ENCODE peak calls at places on chromosomes 2 and 18, in eight cellular contexts. D, E, V, G, M, A, K and F are unnamed samples.

GRCh38 chr2:108637304-108637669 is 82.0 kb upstream of the RANBP2 start:
- DNase-seq in D (peak), E (peak), V (peak), G (no peak), M (no peak), A (peak), K (no peak), F (no peak)

GRCh38 chr2:207135340-207135739 is 30.4 kb downstream of the KLF7 start:
- DNase-seq in D (no peak), E (peak), V (no peak), G (no peak), M (peak), A (no peak), K (no peak), F (no peak)

GRCh38 chr2:174654429-174654941 is 56.9 kb upstream of the WIPF1 start:
- DNase-seq in D (no peak), E (peak), V (no peak), G (no peak), M (no peak), A (no peak), K (no peak), F (no peak)

GRCh38 chr2:223626713-223627112 is 24.6 kb upstream of the SCG2 start:
- DNase-seq in D (no peak), E (peak), V (no peak), G (no peak), M (no peak), A (peak), K (no peak), F (peak)

GRCh38 chr2:157777425-157777824 is 98.7 kb downstream of the ACVR1 start:
- DNase-seq in D (no peak), E (no peak), V (peak), G (peak), M (peak), A (peak), K (no peak), F (peak)

GRCh38 chr18:39414009-39414700 is 1848.6 kb upstream of the CELF4 start:
- DNase-seq in D (no peak), E (peak), V (no peak), G (no peak), M (peak), A (peak), K (no peak), F (peak)

GRCh38 chr2:142588269-142588668 is 289.2 kb upstream of the KYNU start:
- DNase-seq in D (no peak), E (no peak), V (no peak), G (no peak), M (no peak), A (no peak), K (no peak), F (peak)

GRCh38 chr2:119753041-119753929 is 6.4 kb upstream of the PTPN4 start:
- DNase-seq in D (no peak), E (no peak), V (peak), G (no peak), M (no peak), A (no peak), K (no peak), F (peak)

GRCh38 chr18:23669804-23670203 is 7.1 kb upstream of the ANKRD29 start:
- DNase-seq in D (no peak), E (no peak), V (no peak), G (no peak), M (no peak), A (no peak), K (no peak), F (no peak)

GRCh38 chr2:67650292-67651133 is 253.4 kb downstream of the ETAA1 start:
- DNase-seq in D (peak), E (peak), V (peak), G (peak), M (peak), A (peak), K (peak), F (peak)

GRCh38 chr2:43326116-43326825 is 99.9 kb upstream of the ZFP36L2 start:
- DNase-seq in D (no peak), E (no peak), V (no peak), G (no peak), M (no peak), A (no peak), K (no peak), F (no peak)

GRCh38 chr18:48589797-48590519 is 51.1 kb downstream of the CTIF start:
- DNase-seq in D (no peak), E (no peak), V (no peak), G (no peak), M (no peak), A (no peak), K (no peak), F (no peak)

GRCh38 chr2:73919596-73920228 is 7.0 kb upstream of the DGUOK start:
- DNase-seq in D (no peak), E (no peak), V (no peak), G (no peak), M (no peak), A (no peak), K (no peak), F (no peak)

GRCh38 chr2:139162456-139162855 is 382.3 kb upstream of the NXPH2 start:
- DNase-seq in D (no peak), E (no peak), V (no peak), G (no peak), M (no peak), A (no peak), K (no peak), F (no peak)

GRCh38 chr18:57154389-57154788 is 7.5 kb downstream of the BOD1L2 start:
- DNase-seq in D (no peak), E (no peak), V (no peak), G (no peak), M (no peak), A (no peak), K (no peak), F (no peak)

GRCh38 chr2:238069021-238069709 is 8.4 kb downstream of the SCLY start:
- DNase-seq in D (no peak), E (no peak), V (no peak), G (no peak), M (no peak), A (no peak), K (no peak), F (no peak)

GRCh38 chr2:98086491-98087446 is at the start of gene VWA3B:
- DNase-seq in D (no peak), E (peak), V (peak), G (peak), M (peak), A (no peak), K (peak), F (peak)

DNA sequence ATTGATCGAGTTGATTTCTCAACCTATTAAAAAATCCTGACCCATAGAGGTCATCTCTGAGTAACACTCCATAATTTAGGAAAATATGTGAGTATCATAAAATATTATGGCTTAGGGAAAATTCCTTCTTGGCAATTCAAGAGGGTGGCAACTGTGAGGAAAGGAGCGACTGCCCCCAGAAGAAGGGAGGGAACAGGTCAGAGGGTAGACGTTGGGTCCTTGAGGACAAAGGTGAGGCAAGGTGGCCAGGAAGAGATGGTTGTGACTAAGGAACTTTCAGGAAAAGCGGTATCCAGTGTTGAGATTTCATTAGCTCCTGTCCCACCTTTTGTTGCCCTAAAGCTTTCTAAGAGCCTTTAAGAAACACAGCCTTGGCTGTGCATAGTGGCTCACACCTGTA is 10.5 kb upstream of the AGAP1 start:
- DNase-seq in D (no peak), E (no peak), V (no peak), G (no peak), M (no peak), A (no peak), K (no peak), F (no peak)
- TF ChIP-seq CTCF in D (no peak), E (no peak), V (no peak), G (no peak), M (no peak), A (no peak), K (no peak), F (no peak)

DNA sequence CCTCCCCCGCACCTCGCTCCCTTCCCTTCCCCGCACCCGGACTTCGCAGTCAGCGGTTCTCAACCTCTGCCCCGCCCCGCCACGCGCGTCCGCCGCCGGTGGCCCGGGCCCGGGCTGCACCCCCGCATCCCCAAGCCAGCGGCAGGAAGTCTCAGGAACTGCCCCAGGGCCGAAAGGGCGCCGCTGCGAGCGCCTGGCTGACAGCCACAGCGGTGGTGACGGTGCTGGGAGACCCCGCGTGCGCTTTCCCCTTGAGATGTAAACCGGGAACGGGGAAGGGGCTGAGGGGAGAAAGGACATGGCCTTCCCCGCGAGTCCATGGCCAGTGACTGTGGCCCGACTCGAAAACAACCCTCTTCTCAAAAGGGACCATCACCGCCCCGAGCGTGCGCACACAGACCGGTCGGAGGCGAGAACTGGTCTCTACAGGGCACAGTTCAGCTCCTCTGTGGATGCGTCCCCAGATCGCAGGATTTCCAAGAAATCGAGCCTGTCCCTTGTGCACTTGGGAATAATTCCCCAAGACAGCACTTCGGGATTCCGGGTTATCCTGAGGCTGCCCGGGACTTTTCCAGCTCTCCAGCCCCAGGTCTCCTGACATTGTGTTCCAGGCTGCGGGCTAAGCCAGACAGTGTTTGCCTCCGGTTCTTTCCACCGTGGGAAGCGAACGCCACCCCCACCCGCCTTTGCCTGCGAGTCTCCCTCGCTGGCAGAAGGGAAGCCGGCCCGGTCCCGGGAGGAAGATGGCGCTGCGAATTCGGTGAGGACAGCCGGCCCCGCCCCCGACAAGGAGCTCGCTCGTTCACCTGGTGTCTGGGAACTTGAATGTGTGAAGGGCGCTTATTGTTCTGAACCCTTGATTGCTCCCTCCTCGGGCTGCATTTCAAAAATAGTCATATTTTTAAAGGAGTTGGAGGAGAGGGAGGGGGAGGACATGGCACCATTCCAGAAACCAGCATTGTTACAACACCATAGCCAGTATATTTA is 2.7 kb downstream of the LRATD1 start:
- DNase-seq in D (no peak), E (peak), V (peak), G (peak), M (peak), A (no peak), K (peak), F (peak)
- TF ChIP-seq CTCF in D (peak), E (no peak), V (no peak), G (no peak), M (no peak), A (peak), K (no peak), F (peak)

GRCh38 chr2:201279079-201279478 is 18.7 kb downstream of the CASP8 start:
- DNase-seq in D (no peak), E (no peak), V (no peak), G (no peak), M (no peak), A (no peak), K (no peak), F (no peak)

GRCh38 chr2:201273330-201273983 is 13.1 kb downstream of the CASP8 start:
- DNase-seq in D (no peak), E (no peak), V (no peak), G (no peak), M (no peak), A (no peak), K (no peak), F (no peak)

GRCh38 chr2:201276511-201276910 is 16.2 kb downstream of the CASP8 start:
- DNase-seq in D (no peak), E (no peak), V (no peak), G (no peak), M (no peak), A (no peak), K (no peak), F (no peak)

GRCh38 chr2:201275069-201275468 is 14.7 kb downstream of the CASP8 start:
- DNase-seq in D (no peak), E (no peak), V (no peak), G (no peak), M (no peak), A (no peak), K (no peak), F (no peak)

GRCh38 chr2:201275991-201276390 is 15.7 kb downstream of the CASP8 start:
- DNase-seq in D (no peak), E (no peak), V (no peak), G (no peak), M (no peak), A (no peak), K (no peak), F (no peak)
- TF ChIP-seq CTCF in D (no peak), E (no peak), V (no peak), G (no peak), M (no peak), A (no peak), K (no peak), F (no peak)

GRCh38 chr2:134122610-134123009 is 131.3 kb upstream of the MGAT5 start:
- DNase-seq in D (no peak), E (no peak), V (peak), G (no peak), M (no peak), A (no peak), K (no peak), F (no peak)
- TF ChIP-seq CTCF in D (no peak), E (no peak), V (no peak), G (no peak), M (no peak), A (no peak), K (no peak), F (no peak)

GRCh38 chr2:107627164-107627563 is 199.5 kb upstream of the RGPD4 start:
- DNase-seq in D (no peak), E (no peak), V (peak), G (no peak), M (no peak), A (no peak), K (no peak), F (no peak)
- TF ChIP-seq CTCF in D (peak), E (no peak), V (peak), G (no peak), M (no peak), A (peak), K (no peak), F (no peak)

GRCh38 chr2:71618327-71619113 is 165.2 kb downstream of the DYSF start:
- DNase-seq in D (no peak), E (no peak), V (peak), G (no peak), M (no peak), A (no peak), K (no peak), F (no peak)
- TF ChIP-seq CTCF in D (no peak), E (no peak), V (no peak), G (no peak), M (no peak), A (no peak), K (no peak), F (no peak)

GRCh38 chr2:124178719-124179118 is 153.6 kb downstream of the CNTNAP5 start:
- DNase-seq in D (no peak), E (no peak), V (no peak), G (no peak), M (no peak), A (no peak), K (no peak), F (no peak)

GRCh38 chr2:124180635-124181034 is 155.5 kb downstream of the CNTNAP5 start:
- DNase-seq in D (no peak), E (no peak), V (no peak), G (no peak), M (no peak), A (no peak), K (no peak), F (no peak)
- TF ChIP-seq CTCF in D (no peak), E (no peak), V (no peak), G (no peak), M (no peak), A (no peak), K (no peak), F (no peak)

DNA sequence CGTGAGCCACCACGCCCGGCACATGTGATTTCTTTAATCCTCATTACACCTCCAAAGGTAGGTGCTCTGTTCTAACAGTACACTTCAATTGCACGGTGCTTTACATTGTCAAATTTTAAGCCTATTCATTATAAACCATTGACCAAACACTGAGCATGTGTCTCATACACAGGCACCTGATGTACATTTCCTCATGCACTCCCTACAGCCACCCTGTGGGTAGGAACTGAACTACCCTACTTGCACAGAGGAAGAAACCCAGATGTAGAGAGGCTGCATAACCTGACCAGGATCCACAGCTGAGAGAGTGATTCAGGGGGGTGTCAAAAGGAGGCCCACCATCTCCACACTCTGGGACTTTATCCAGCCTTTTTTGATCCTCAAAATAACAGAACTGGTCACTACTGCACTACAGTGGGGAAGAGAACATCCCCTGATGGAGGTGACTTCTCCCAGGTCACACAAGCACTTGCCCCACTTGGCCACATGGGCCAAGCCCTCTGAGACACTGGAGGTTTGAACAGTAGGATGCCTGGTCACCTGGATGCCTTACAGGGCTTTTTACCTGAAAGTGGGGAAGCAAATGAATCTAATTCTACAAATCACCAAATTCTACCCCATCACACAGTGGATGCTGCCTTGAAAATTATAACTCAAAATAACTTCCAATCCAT is 6.9 kb upstream of the DPYSL5 start:
- DNase-seq in D (no peak), E (no peak), V (no peak), G (no peak), M (no peak), A (no peak), K (no peak), F (peak)
- TF ChIP-seq CTCF in D (peak), E (no peak), V (no peak), G (peak), M (no peak), A (peak), K (no peak), F (peak)